ENCODE peak calls at places on chromosomes 12 and 14, in nine cellular contexts. Z is neuronal stem cell; S is GM13976; T is activated CD4-positive, alpha-beta T cell treated with anti-CD3 and anti-CD28 coated beads for 48 hours; B is A549; D is GOT3; P is HFFc6; L is COR-L47; C is C1 segment of cervical spinal cord. J is an unnamed sample.

GRCh38 chr12:75781532-75782046 is 250.0 kb downstream of the PHLDA1 start:
- DNase-seq in Z (no peak), S (no peak), T (peak), B (peak), D (no peak), P (peak), L (no peak), C (no peak), J (no peak)

GRCh38 chr12:126772171-126772864 is 1494.7 kb upstream of the TMEM132C start:
- DNase-seq in Z (no peak), S (peak), T (peak), B (peak), D (peak), P (peak), L (no peak), C (no peak), J (no peak)

GRCh38 chr14:99234982-99235491 is 37.0 kb downstream of the BCL11B start:
- DNase-seq in Z (peak), S (no peak), T (peak), B (no peak), D (no peak), P (no peak), L (no peak), C (no peak), J (no peak)

GRCh38 chr12:92432724-92433281 is 270.0 kb upstream of the PLEKHG7 start:
- DNase-seq in Z (no peak), S (peak), T (no peak), B (no peak), D (no peak), P (no peak), L (no peak), C (no peak), J (no peak)

GRCh38 chr14:50335389-50335788 is 23.3 kb downstream of the DMAC2L start:
- DNase-seq in Z (peak), S (no peak), T (no peak), B (no peak), D (no peak), P (peak), L (peak), C (peak), J (no peak)

GRCh38 chr12:85036736-85037135 is 585 bp downstream of the LRRIQ1 start:
- DNase-seq in Z (no peak), S (no peak), T (no peak), B (peak), D (no peak), P (no peak), L (no peak), C (no peak), J (no peak)

GRCh38 chr14:24806061-24806678 is 172.2 kb upstream of the GZMB start:
- DNase-seq in Z (peak), S (peak), T (peak), B (peak), D (no peak), P (peak), L (peak), C (peak), J (peak)

GRCh38 chr12:65602579-65603295 is 221.5 kb upstream of the HMGA2 start:
- DNase-seq in Z (peak), S (peak), T (peak), B (peak), D (no peak), P (peak), L (peak), C (peak), J (peak)

GRCh38 chr12:98492580-98493140 is 22.7 kb upstream of the TMPO start:
- DNase-seq in Z (no peak), S (no peak), T (no peak), B (no peak), D (no peak), P (no peak), L (no peak), C (no peak), J (no peak)

GRCh38 chr14:38868415-38869290 is 234.4 kb downstream of the SEC23A start:
- DNase-seq in Z (no peak), S (no peak), T (no peak), B (no peak), D (no peak), P (no peak), L (no peak), C (no peak), J (no peak)

GRCh38 chr12:6292606-6293005 is 17.9 kb upstream of the PLEKHG6 start:
- DNase-seq in Z (no peak), S (no peak), T (no peak), B (no peak), D (no peak), P (peak), L (no peak), C (no peak), J (no peak)

GRCh38 chr12:90543841-90544240 is 411.1 kb downstream of the CCER1 start:
- DNase-seq in Z (no peak), S (no peak), T (no peak), B (no peak), D (no peak), P (no peak), L (no peak), C (no peak), J (no peak)

GRCh38 chr12:114918535-114919233 is 234.7 kb upstream of the TBX3 start:
- DNase-seq in Z (no peak), S (no peak), T (no peak), B (peak), D (no peak), P (peak), L (no peak), C (no peak), J (no peak)

GRCh38 chr12:111766608-111767361 is at the start of gene ALDH2:
- DNase-seq in Z (peak), S (peak), T (peak), B (peak), D (no peak), P (no peak), L (peak), C (peak), J (no peak)

GRCh38 chr12:68305278-68305677 is 26.9 kb downstream of the MDM1 start:
- DNase-seq in Z (no peak), S (no peak), T (no peak), B (no peak), D (no peak), P (no peak), L (no peak), C (no peak), J (no peak)

GRCh38 chr12:30753233-30753632 is 1.5 kb downstream of the CAPRIN2 start:
- DNase-seq in Z (peak), S (no peak), T (peak), B (peak), D (no peak), P (no peak), L (no peak), C (no peak), J (no peak)

GRCh38 chr12:42144174-42144423 is 575 bp downstream of the GXYLT1 start:
- DNase-seq in Z (no peak), S (no peak), T (no peak), B (no peak), D (no peak), P (no peak), L (peak), C (peak), J (no peak)

GRCh38 chr12:75936525-75937450 is 94.8 kb downstream of the PHLDA1 start:
- DNase-seq in Z (no peak), S (no peak), T (no peak), B (no peak), D (no peak), P (no peak), L (no peak), C (no peak), J (no peak)

GRCh38 chr12:103457471-103457870 is 38.3 kb downstream of the C12orf42 start:
- DNase-seq in Z (no peak), S (no peak), T (no peak), B (no peak), D (no peak), P (no peak), L (no peak), C (no peak), J (no peak)

GRCh38 chr14:39731912-39732311 is 299.7 kb upstream of the FBXO33 start:
- DNase-seq in Z (no peak), S (no peak), T (peak), B (no peak), D (no peak), P (no peak), L (no peak), C (no peak), J (no peak)

GRCh38 chr12:84924956-84925355 is 12.4 kb upstream of the SLC6A15 start:
- DNase-seq in Z (no peak), S (no peak), T (no peak), B (no peak), D (no peak), P (no peak), L (no peak), C (no peak), J (peak)

GRCh38 chr12:85424581-85425348 is 144.7 kb downstream of the ALX1 start:
- DNase-seq in Z (no peak), S (peak), T (peak), B (no peak), D (no peak), P (no peak), L (no peak), C (no peak), J (no peak)

GRCh38 chr14:103846569-103847438 is 571 bp downstream of the PPP1R13B start:
- DNase-seq in Z (no peak), S (peak), T (peak), B (no peak), D (no peak), P (no peak), L (no peak), C (peak), J (no peak)

GRCh38 chr14:66735853-66736252 is 227.9 kb downstream of the GPHN start:
- DNase-seq in Z (no peak), S (no peak), T (no peak), B (no peak), D (no peak), P (no peak), L (no peak), C (no peak), J (no peak)

GRCh38 chr14:73553845-73554244 is 4.9 kb downstream of the HEATR4 start:
- DNase-seq in Z (no peak), S (no peak), T (no peak), B (no peak), D (no peak), P (no peak), L (no peak), C (no peak), J (no peak)

GRCh38 chr14:74502236-74503019 is 8.9 kb downstream of the ISCA2 start:
- DNase-seq in Z (no peak), S (peak), T (no peak), B (peak), D (no peak), P (peak), L (no peak), C (no peak), J (no peak)

GRCh38 chr12:127070512-127071157 is 1196.3 kb upstream of the TMEM132C start:
- DNase-seq in Z (no peak), S (no peak), T (no peak), B (no peak), D (no peak), P (no peak), L (no peak), C (no peak), J (no peak)

GRCh38 chr14:22551597-22551982 is 37.4 kb downstream of the DAD1 start:
- DNase-seq in Z (no peak), S (no peak), T (no peak), B (no peak), D (no peak), P (no peak), L (no peak), C (no peak), J (no peak)

GRCh38 chr14:66649515-66649914 is 141.6 kb downstream of the GPHN start:
- DNase-seq in Z (no peak), S (no peak), T (peak), B (no peak), D (no peak), P (no peak), L (no peak), C (no peak), J (no peak)

GRCh38 chr12:122062832-122063690 is 15.5 kb upstream of the MLXIP start:
- DNase-seq in Z (no peak), S (no peak), T (no peak), B (peak), D (no peak), P (peak), L (peak), C (peak), J (peak)

GRCh38 chr14:44369401-44370123 is 137.5 kb downstream of the FSCB start:
- DNase-seq in Z (no peak), S (no peak), T (no peak), B (no peak), D (no peak), P (no peak), L (peak), C (no peak), J (no peak)

GRCh38 chr14:35403085-35403396 is 1.5 kb downstream of the NFKBIA start:
- DNase-seq in Z (no peak), S (no peak), T (peak), B (no peak), D (no peak), P (no peak), L (no peak), C (no peak), J (no peak)

GRCh38 chr12:7433276-7433822 is 10.6 kb downstream of the CD163L1 start:
- DNase-seq in Z (no peak), S (no peak), T (no peak), B (peak), D (no peak), P (peak), L (no peak), C (no peak), J (no peak)

GRCh38 chr12:44372259-44372658 is 503.9 kb downstream of the NELL2 start:
- DNase-seq in Z (no peak), S (no peak), T (no peak), B (no peak), D (no peak), P (peak), L (no peak), C (no peak), J (no peak)

GRCh38 chr12:31228811-31229792 is 96.8 kb downstream of the SINHCAF start:
- DNase-seq in Z (no peak), S (no peak), T (no peak), B (no peak), D (no peak), P (no peak), L (no peak), C (peak), J (no peak)

GRCh38 chr14:106067935-106068334 is 541.6 kb downstream of the TMEM121 start:
- DNase-seq in Z (no peak), S (no peak), T (no peak), B (no peak), D (no peak), P (no peak), L (no peak), C (no peak), J (no peak)

GRCh38 chr14:24861083-24861630 is 188.8 kb downstream of the STXBP6 start:
- DNase-seq in Z (no peak), S (no peak), T (no peak), B (no peak), D (no peak), P (peak), L (no peak), C (no peak), J (no peak)

GRCh38 chr14:71626281-71626835 is 305.9 kb upstream of the RGS6 start:
- DNase-seq in Z (no peak), S (no peak), T (no peak), B (no peak), D (no peak), P (no peak), L (no peak), C (no peak), J (no peak)

GRCh38 chr12:124913474-124914391 is 717 bp downstream of the UBC start:
- DNase-seq in Z (no peak), S (peak), T (peak), B (no peak), D (no peak), P (peak), L (no peak), C (no peak), J (no peak)

GRCh38 chr12:120534703-120535655 is 823 bp downstream of the RNF10 start:
- DNase-seq in Z (peak), S (peak), T (peak), B (peak), D (no peak), P (peak), L (peak), C (no peak), J (no peak)

J was measured in brain pericyte.